ENCODE peak calls at places on chromosome 12, in five cellular contexts. One of them, this sample, is unnamed.

GRCh38 chr12:51631591-51631990 is 40.6 kb downstream of the SCN8A start:
- DNase-seq in H1: no peak
- DNase-seq in HepG2: no peak
- DNase-seq in A549: peak; percentile 15
- DNase-seq in K562: no peak
- DNase-seq in this sample: peak; percentile 82

GRCh38 chr12:19694627-19695026 is 255.3 kb downstream of the AEBP2 start:
- DNase-seq in H1: no peak
- DNase-seq in HepG2: no peak
- DNase-seq in A549: no peak
- DNase-seq in K562: no peak
- DNase-seq in this sample: peak; percentile 36

GRCh38 chr12:83945871-83946270 is 966.7 kb downstream of the SLC6A15 start:
- DNase-seq in H1: no peak
- DNase-seq in HepG2: peak; percentile 2
- DNase-seq in A549: peak; percentile 4
- DNase-seq in K562: no peak
- DNase-seq in this sample: peak; percentile 52

GRCh38 chr12:124264089-124264795 is 30.7 kb upstream of the RFLNA start:
- DNase-seq in H1: no peak
- DNase-seq in HepG2: no peak
- DNase-seq in A549: no peak
- DNase-seq in K562: no peak
- DNase-seq in this sample: no peak

GRCh38 chr12:53102883-53103807 is at the start of gene SOAT2:
- DNase-seq in H1: no peak
- DNase-seq in HepG2: peak; percentile 72
- DNase-seq in A549: no peak
- DNase-seq in K562: peak; percentile 5
- DNase-seq in this sample: no peak

GRCh38 chr12:123655420-123655819 is 15.5 kb upstream of the TCTN2 start:
- DNase-seq in H1: no peak
- DNase-seq in HepG2: no peak
- DNase-seq in A549: no peak
- DNase-seq in K562: no peak
- DNase-seq in this sample: no peak

GRCh38 chr12:524167-524951 is 64.6 kb downstream of the B4GALNT3 start:
- DNase-seq in H1: no peak
- DNase-seq in HepG2: no peak
- DNase-seq in A549: no peak
- DNase-seq in K562: no peak
- DNase-seq in this sample: no peak

GRCh38 chr12:100651694-100652093 is 78.2 kb downstream of the GAS2L3 start:
- DNase-seq in H1: no peak
- DNase-seq in HepG2: peak; percentile 15
- DNase-seq in A549: no peak
- DNase-seq in K562: no peak
- DNase-seq in this sample: no peak

GRCh38 chr12:82730832-82731497 is 44.3 kb downstream of the TMTC2 start:
- DNase-seq in H1: no peak
- DNase-seq in HepG2: peak; percentile 4
- DNase-seq in A549: no peak
- DNase-seq in K562: no peak
- DNase-seq in this sample: peak; percentile 4

GRCh38 chr12:131642101-131642540 is 68.8 kb upstream of the SFSWAP start:
- DNase-seq in H1: no peak
- DNase-seq in HepG2: peak; percentile 9
- DNase-seq in A549: peak; percentile 43
- DNase-seq in K562: peak; percentile 91
- DNase-seq in this sample: no peak

GRCh38 chr12:6376079-6376941 is 947 bp upstream of the SCNN1A start:
- DNase-seq in H1: peak; percentile 54
- DNase-seq in HepG2: peak; percentile 64
- DNase-seq in A549: peak; percentile 86
- DNase-seq in K562: peak; percentile 42
- DNase-seq in this sample: peak; percentile 64

GRCh38 chr12:121388421-121388981 is 11.4 kb upstream of the RNF34 start:
- DNase-seq in H1: no peak
- DNase-seq in HepG2: peak; percentile 66
- DNase-seq in A549: no peak
- DNase-seq in K562: peak; percentile 12
- DNase-seq in this sample: peak; percentile 94

GRCh38 chr12:7113389-7113871 is 4.4 kb upstream of the C1RL start:
- DNase-seq in H1: no peak
- DNase-seq in HepG2: no peak
- DNase-seq in A549: peak; percentile 44
- DNase-seq in K562: peak; percentile 40
- DNase-seq in this sample: peak; percentile 44

GRCh38 chr12:113929312-113929989 is 36.7 kb downstream of the RBM19 start:
- DNase-seq in H1: no peak
- DNase-seq in HepG2: no peak
- DNase-seq in A549: no peak
- DNase-seq in K562: no peak
- DNase-seq in this sample: no peak

GRCh38 chr12:51926064-51926632 is 18.8 kb downstream of the ACVRL1 start:
- DNase-seq in H1: no peak
- DNase-seq in HepG2: no peak
- DNase-seq in A549: no peak
- DNase-seq in K562: peak; percentile 60
- DNase-seq in this sample: no peak

GRCh38 chr12:124441443-124442190 is 125.8 kb downstream of the NCOR2 start:
- DNase-seq in H1: no peak
- DNase-seq in HepG2: no peak
- DNase-seq in A549: no peak
- DNase-seq in K562: peak; percentile 54
- DNase-seq in this sample: peak; percentile 92

GRCh38 chr12:130031571-130032189 is 127.9 kb upstream of the TMEM132D start:
- DNase-seq in H1: peak; percentile 59
- DNase-seq in HepG2: peak; percentile 60
- DNase-seq in A549: peak; percentile 61
- DNase-seq in K562: peak; percentile 87
- DNase-seq in this sample: no peak

GRCh38 chr12:131511391-131511802 is 199.5 kb upstream of the SFSWAP start:
- DNase-seq in H1: peak; percentile 15
- DNase-seq in HepG2: no peak
- DNase-seq in A549: no peak
- DNase-seq in K562: no peak
- DNase-seq in this sample: no peak

GRCh38 chr12:101021911-101022388 is 188.1 kb downstream of the SLC5A8 start:
- DNase-seq in H1: no peak
- DNase-seq in HepG2: peak; percentile 5
- DNase-seq in A549: peak; percentile 14
- DNase-seq in K562: no peak
- DNase-seq in this sample: peak; percentile 90

GRCh38 chr12:11718768-11719253 is 69.3 kb downstream of the ETV6 start:
- DNase-seq in H1: no peak
- DNase-seq in HepG2: no peak
- DNase-seq in A549: no peak
- DNase-seq in K562: no peak
- DNase-seq in this sample: peak; percentile 90

GRCh38 chr12:85823436-85824179 is 12.6 kb downstream of the RASSF9 start:
- DNase-seq in H1: no peak
- DNase-seq in HepG2: no peak
- DNase-seq in A549: no peak
- DNase-seq in K562: no peak
- DNase-seq in this sample: peak; percentile 42

GRCh38 chr12:108803428-108804105 is 53.8 kb downstream of the SSH1 start:
- DNase-seq in H1: no peak
- DNase-seq in HepG2: peak; percentile 75
- DNase-seq in A549: peak; percentile 92
- DNase-seq in K562: peak; percentile 82
- DNase-seq in this sample: peak; percentile 94
- TF ChIP-seq MAFK in H1: no peak
- TF ChIP-seq MAFK in HepG2: no peak
- TF ChIP-seq MAFK in A549: no peak
- TF ChIP-seq MAFK in K562: no peak
- TF ChIP-seq MAFK in this sample: no peak

GRCh38 chr12:39236994-39237393 is 205.9 kb downstream of the KIF21A start:
- DNase-seq in H1: no peak
- DNase-seq in HepG2: no peak
- DNase-seq in A549: peak; percentile 24
- DNase-seq in K562: no peak
- DNase-seq in this sample: no peak
- TF ChIP-seq MAFK in H1: no peak
- TF ChIP-seq MAFK in HepG2: no peak
- TF ChIP-seq MAFK in A549: peak; percentile 42
- TF ChIP-seq MAFK in K562: no peak
- TF ChIP-seq MAFK in this sample: no peak

GRCh38 chr12:127270193-127270592 is 996.8 kb upstream of the TMEM132C start:
- DNase-seq in H1: no peak
- DNase-seq in HepG2: no peak
- DNase-seq in A549: no peak
- DNase-seq in K562: no peak
- DNase-seq in this sample: peak; percentile 50
- TF ChIP-seq MAFK in H1: no peak
- TF ChIP-seq MAFK in HepG2: no peak
- TF ChIP-seq MAFK in A549: no peak
- TF ChIP-seq MAFK in K562: no peak
- TF ChIP-seq MAFK in this sample: no peak

DNA sequence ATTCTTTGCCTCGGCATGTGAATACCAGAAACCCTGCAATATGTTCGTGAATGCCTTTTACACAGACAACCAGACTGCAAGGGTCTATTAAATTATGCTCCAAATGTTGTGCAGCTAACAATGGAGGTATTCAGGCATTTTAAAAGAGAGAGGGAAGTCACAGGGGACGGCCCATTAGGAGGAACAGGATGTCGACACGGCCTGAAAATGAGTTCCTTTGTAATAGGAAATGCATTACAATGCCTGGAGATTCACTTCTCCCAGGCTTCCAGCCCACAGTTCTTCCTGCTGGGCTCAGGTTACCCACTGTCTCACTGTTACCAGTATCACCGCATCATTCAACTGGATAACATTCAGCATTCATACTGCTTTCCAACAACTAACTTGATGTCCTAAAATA is 2.5 kb downstream of the DUSP6 start:
- DNase-seq in H1: no peak
- DNase-seq in HepG2: no peak
- DNase-seq in A549: no peak
- DNase-seq in K562: no peak
- DNase-seq in this sample: peak; percentile 81
- TF ChIP-seq MAFK in H1: no peak
- TF ChIP-seq MAFK in HepG2: no peak
- TF ChIP-seq MAFK in A549: no peak
- TF ChIP-seq MAFK in K562: no peak
- TF ChIP-seq MAFK in this sample: no peak